ENCODE peak calls at places on chromosomes 13 and 19, in five cellular contexts. N is brain microvascular endothelial cell, B is suprapubic skin, Z is GM10248, Y is esophagus squamous epithelium. D is an unnamed sample.

GRCh38 chr13:75473472-75473871 is 8.5 kb downstream of the TBC1D4 start:
- DNase-seq in N (no peak), B (no peak), Z (no peak), Y (no peak), D (no peak)

GRCh38 chr13:20942938-20943518 is 40.5 kb upstream of the XPO4 start:
- DNase-seq in N (no peak), B (no peak), Z (no peak), Y (no peak), D (no peak)

GRCh38 chr13:108594153-108594552 is 35.3 kb upstream of the MYO16 start:
- DNase-seq in N (no peak), B (no peak), Z (no peak), Y (no peak), D (no peak)

GRCh38 chr13:76974618-76974975 is 17.3 kb upstream of the CLN5 start:
- DNase-seq in N (no peak), B (no peak), Z (no peak), Y (no peak), D (no peak)

GRCh38 chr13:44273991-44274810 is 99.4 kb upstream of the SERP2 start:
- DNase-seq in N (no peak), B (no peak), Z (peak; percentile 55), Y (no peak), D (no peak)

GRCh38 chr13:60584976-60585375 is 188.0 kb downstream of the TDRD3 start:
- DNase-seq in N (peak; percentile 54), B (no peak), Z (no peak), Y (no peak), D (no peak)

GRCh38 chr13:51154029-51154555 is 43.0 kb upstream of the C13orf42 start:
- DNase-seq in N (peak; percentile 33), B (no peak), Z (no peak), Y (no peak), D (no peak)

GRCh38 chr13:43196171-43196611 is 172.8 kb downstream of the DNAJC15 start:
- DNase-seq in N (no peak), B (no peak), Z (no peak), Y (no peak), D (no peak)

GRCh38 chr13:85333511-85333910 is 465.7 kb downstream of the SLITRK6 start:
- DNase-seq in N (no peak), B (no peak), Z (no peak), Y (no peak), D (no peak)

GRCh38 chr13:38849316-38849715 is 141.3 kb downstream of the STOML3 start:
- DNase-seq in N (no peak), B (no peak), Z (no peak), Y (no peak), D (no peak)

GRCh38 chr13:75679459-75679858 is 43.3 kb downstream of the LMO7 start:
- DNase-seq in N (no peak), B (no peak), Z (no peak), Y (no peak), D (no peak)

GRCh38 chr19:13093407-13094284 is 9.0 kb downstream of the LYL1 start:
- DNase-seq in N (peak; percentile 68), B (peak; percentile 95), Z (peak; percentile 92), Y (no peak), D (no peak)

GRCh38 chr13:31160857-31161582 is 684 bp downstream of the HSPH1 start:
- DNase-seq in N (peak; percentile 76), B (no peak), Z (peak; percentile 62), Y (peak; percentile 4), D (peak; percentile 44)

GRCh38 chr13:27926644-27927434 is 7.0 kb downstream of the PDX1 start:
- DNase-seq in N (no peak), B (no peak), Z (peak; percentile 41), Y (no peak), D (no peak)

GRCh38 chr19:18309525-18310064 is 13.3 kb downstream of the LSM4 start:
- DNase-seq in N (no peak), B (no peak), Z (peak; percentile 7), Y (no peak), D (no peak)

GRCh38 chr13:73740681-73741080 is 393.5 kb downstream of the KLF12 start:
- DNase-seq in N (peak; percentile 12), B (no peak), Z (no peak), Y (no peak), D (no peak)

GRCh38 chr13:24716011-24716410 is 35.8 kb downstream of the ATP12A start:
- DNase-seq in N (no peak), B (no peak), Z (no peak), Y (no peak), D (no peak)

GRCh38 chr19:44909775-44910174 is 4.2 kb downstream of the APOE start:
- DNase-seq in N (no peak), B (no peak), Z (no peak), Y (no peak), D (no peak)

GRCh38 chr13:46480131-46480530 is 72.8 kb upstream of the LRCH1 start:
- DNase-seq in N (no peak), B (no peak), Z (no peak), Y (no peak), D (no peak)

GRCh38 chr19:4929186-4929585 is 19.9 kb downstream of the UHRF1 start:
- DNase-seq in N (peak; percentile 76), B (no peak), Z (peak; percentile 13), Y (no peak), D (no peak)

GRCh38 chr19:4019578-4019977 is 12.0 kb downstream of the PIAS4 start:
- DNase-seq in N (no peak), B (no peak), Z (no peak), Y (no peak), D (no peak)

GRCh38 chr19:1690570-1691307 is 38.3 kb upstream of the TCF3 start:
- DNase-seq in N (no peak), B (no peak), Z (peak; percentile 85), Y (no peak), D (no peak)

GRCh38 chr13:94617389-94618000 is 15.8 kb downstream of the GPR180 start:
- DNase-seq in N (no peak), B (no peak), Z (no peak), Y (no peak), D (no peak)

GRCh38 chr19:41224632-41225031 is 5.6 kb downstream of the AXL start:
- DNase-seq in N (no peak), B (no peak), Z (no peak), Y (no peak), D (no peak)

GRCh38 chr19:41228486-41228885 is 9.5 kb downstream of the AXL start:
- DNase-seq in N (no peak), B (no peak), Z (no peak), Y (no peak), D (no peak)

GRCh38 chr19:41226874-41227390 is 7.9 kb downstream of the AXL start:
- DNase-seq in N (no peak), B (no peak), Z (no peak), Y (no peak), D (no peak)

GRCh38 chr19:41225238-41226052 is 6.4 kb downstream of the AXL start:
- DNase-seq in N (peak; percentile 99), B (no peak), Z (no peak), Y (no peak), D (peak; percentile 56)

DNA sequence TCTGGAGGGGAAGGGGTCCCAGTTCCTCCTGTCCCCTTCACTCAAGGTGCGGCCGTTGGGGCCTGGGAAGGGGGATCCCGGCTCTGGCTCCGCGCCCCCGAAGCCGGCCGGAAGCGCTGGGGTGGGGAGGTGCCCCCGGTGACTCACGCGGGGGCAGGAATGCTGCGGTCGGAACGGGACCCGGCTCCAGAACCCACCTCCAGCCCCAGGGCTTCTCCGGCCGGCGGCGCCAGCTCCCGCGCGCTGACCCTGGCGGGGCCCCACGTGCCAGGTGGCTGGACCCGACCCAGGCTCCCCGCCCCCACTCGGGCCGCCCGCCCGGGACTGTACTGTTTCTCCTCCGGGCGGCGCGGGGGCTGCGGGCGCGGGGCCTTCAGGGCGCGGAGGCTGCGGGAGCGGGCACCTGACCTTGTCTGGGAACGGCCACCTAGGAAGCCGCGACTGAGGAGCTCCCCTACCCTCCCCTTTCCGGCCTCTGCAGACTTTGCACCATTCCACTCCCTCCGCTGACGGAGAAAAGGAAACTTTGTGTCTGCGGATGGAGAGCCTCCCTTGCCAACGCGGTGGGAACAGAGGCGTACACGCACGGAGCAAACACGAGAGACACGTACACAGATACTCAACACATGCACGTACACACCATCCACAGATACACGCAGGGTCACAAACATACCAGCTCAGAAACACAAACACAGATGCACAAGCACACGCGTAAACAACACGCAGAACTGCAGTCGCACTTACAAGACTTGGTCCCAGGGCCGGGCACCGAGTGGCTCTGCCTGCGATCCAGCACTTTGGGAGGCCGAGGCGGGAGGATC is 7.2 kb downstream of the AXL start:
- DNase-seq in N (peak; percentile 66), B (no peak), Z (no peak), Y (no peak), D (no peak)
- TF ChIP-seq CTCF in N (no peak), B (no peak), Z (no peak), Y (no peak), D (no peak)

GRCh38 chr13:83722443-83722842 is 159.8 kb downstream of the SLITRK1 start:
- DNase-seq in N (no peak), B (no peak), Z (no peak), Y (no peak), D (no peak)
- TF ChIP-seq CTCF in N (no peak), B (no peak), Z (no peak), Y (no peak), D (no peak)

GRCh38 chr13:98869408-98870090 is 108.3 kb downstream of the DOCK9 start:
- DNase-seq in N (no peak), B (no peak), Z (no peak), Y (no peak), D (no peak)
- TF ChIP-seq CTCF in N (no peak), B (no peak), Z (peak; percentile 45), Y (no peak), D (no peak)

GRCh38 chr13:99196466-99197256 is 4.0 kb upstream of the UBAC2 start:
- DNase-seq in N (no peak), B (no peak), Z (no peak), Y (no peak), D (no peak)
- TF ChIP-seq CTCF in N (peak; percentile 27), B (no peak), Z (peak; percentile 38), Y (peak; percentile 25), D (no peak)

GRCh38 chr13:19183676-19184075 is 2.1 kb upstream of the TUBA3C start:
- DNase-seq in N (no peak), B (peak; percentile 56), Z (no peak), Y (no peak), D (no peak)
- TF ChIP-seq CTCF in N (no peak), B (no peak), Z (no peak), Y (no peak), D (no peak)

DNA sequence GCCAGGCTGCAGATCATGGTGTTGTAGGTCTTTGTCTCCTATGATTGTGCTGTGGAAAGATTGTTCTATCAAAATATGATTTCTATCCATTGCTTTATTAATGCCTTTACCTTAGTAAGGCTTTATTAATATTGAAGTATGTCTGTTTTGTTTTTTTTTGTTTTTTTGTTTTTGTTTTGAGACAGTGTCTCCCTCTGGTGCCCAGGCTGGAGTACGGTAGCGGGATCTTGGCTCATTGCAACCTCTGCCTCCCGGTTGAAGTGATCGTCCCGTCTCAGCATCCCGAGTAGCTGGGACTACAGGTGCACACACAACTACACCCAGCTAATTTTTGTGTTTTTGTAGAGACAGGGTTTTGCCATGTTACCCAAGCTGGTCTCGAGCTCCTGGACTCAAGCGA is 7.7 kb downstream of the IRGC start:
- DNase-seq in N (no peak), B (no peak), Z (no peak), Y (no peak), D (no peak)
- TF ChIP-seq CTCF in N (peak; percentile 56), B (no peak), Z (no peak), Y (no peak), D (no peak)

D was measured in omental fat pad.